ENCODE peak calls at places on chromosome X, in seven cellular contexts. One of them, this sample, is unnamed.

GRCh38 chrX:111088628-111089027 is 7.4 kb upstream of the PAK3 start:
- DNase-seq in lung: no peak
- DNase-seq in tibial nerve: no peak
- DNase-seq in fibroblast of mammary gland: no peak
- DNase-seq in endothelial cell: no peak
- DNase-seq in activated CD8-positive, alpha-beta T cell treated with anti-CD3 and anti-CD28 coated beads for 36 hours: no peak
- DNase-seq in HL-60: no peak
- DNase-seq in this sample: no peak

GRCh38 chrX:139967300-139967699 is 2.0 kb upstream of the CXorf66 start:
- DNase-seq in lung: no peak
- DNase-seq in HL-60: no peak
- DNase-seq in fibroblast of mammary gland: peak; percentile 2
- DNase-seq in endothelial cell: no peak
- DNase-seq in activated CD8-positive, alpha-beta T cell treated with anti-CD3 and anti-CD28 coated beads for 36 hours: no peak
- DNase-seq in tibial nerve: no peak
- DNase-seq in this sample: peak; percentile 22

GRCh38 chrX:120262781-120263719 is 12.4 kb downstream of the ZBTB33 start:
- DNase-seq in tibial nerve: no peak
- DNase-seq in endothelial cell: no peak
- DNase-seq in lung: no peak
- DNase-seq in activated CD8-positive, alpha-beta T cell treated with anti-CD3 and anti-CD28 coated beads for 36 hours: no peak
- DNase-seq in HL-60: no peak
- DNase-seq in fibroblast of mammary gland: no peak
- DNase-seq in this sample: no peak

GRCh38 chrX:45513042-45513441 is 312.4 kb upstream of the DIPK2B start:
- DNase-seq in HL-60: no peak
- DNase-seq in endothelial cell: no peak
- DNase-seq in activated CD8-positive, alpha-beta T cell treated with anti-CD3 and anti-CD28 coated beads for 36 hours: no peak
- DNase-seq in lung: no peak
- DNase-seq in fibroblast of mammary gland: no peak
- DNase-seq in tibial nerve: no peak
- DNase-seq in this sample: no peak

GRCh38 chrX:13794417-13794816 is 22.5 kb downstream of the GPM6B start:
- DNase-seq in HL-60: no peak
- DNase-seq in tibial nerve: no peak
- DNase-seq in lung: no peak
- DNase-seq in fibroblast of mammary gland: no peak
- DNase-seq in activated CD8-positive, alpha-beta T cell treated with anti-CD3 and anti-CD28 coated beads for 36 hours: no peak
- DNase-seq in endothelial cell: no peak
- DNase-seq in this sample: no peak

GRCh38 chrX:65697915-65698796 is 30.7 kb downstream of the MSN start:
- DNase-seq in tibial nerve: no peak
- DNase-seq in activated CD8-positive, alpha-beta T cell treated with anti-CD3 and anti-CD28 coated beads for 36 hours: peak; percentile 87
- DNase-seq in HL-60: peak; percentile 96
- DNase-seq in lung: peak; percentile 58
- DNase-seq in endothelial cell: peak; percentile 47
- DNase-seq in fibroblast of mammary gland: no peak
- DNase-seq in this sample: peak; percentile 34

GRCh38 chrX:39484159-39484558 is 613.6 kb downstream of the BCOR start:
- DNase-seq in tibial nerve: no peak
- DNase-seq in lung: no peak
- DNase-seq in HL-60: no peak
- DNase-seq in endothelial cell: no peak
- DNase-seq in fibroblast of mammary gland: no peak
- DNase-seq in activated CD8-positive, alpha-beta T cell treated with anti-CD3 and anti-CD28 coated beads for 36 hours: no peak
- DNase-seq in this sample: no peak

GRCh38 chrX:102154900-102155805 is 624 bp downstream of the BEX5 start:
- DNase-seq in lung: peak; percentile 28
- DNase-seq in tibial nerve: no peak
- DNase-seq in HL-60: no peak
- DNase-seq in fibroblast of mammary gland: no peak
- DNase-seq in endothelial cell: peak; percentile 28
- DNase-seq in activated CD8-positive, alpha-beta T cell treated with anti-CD3 and anti-CD28 coated beads for 36 hours: peak; percentile 45
- DNase-seq in this sample: no peak

GRCh38 chrX:110389570-110389969 is 30.9 kb downstream of the RTL9 start:
- DNase-seq in tibial nerve: no peak
- DNase-seq in endothelial cell: no peak
- DNase-seq in activated CD8-positive, alpha-beta T cell treated with anti-CD3 and anti-CD28 coated beads for 36 hours: no peak
- DNase-seq in lung: no peak
- DNase-seq in fibroblast of mammary gland: no peak
- DNase-seq in HL-60: no peak
- DNase-seq in this sample: no peak

GRCh38 chrX:11351375-11352295 is 58.4 kb downstream of the AMELX start:
- DNase-seq in tibial nerve: peak; percentile 16
- DNase-seq in HL-60: no peak
- DNase-seq in activated CD8-positive, alpha-beta T cell treated with anti-CD3 and anti-CD28 coated beads for 36 hours: no peak
- DNase-seq in fibroblast of mammary gland: peak; percentile 97
- DNase-seq in lung: no peak
- DNase-seq in endothelial cell: no peak
- DNase-seq in this sample: no peak

GRCh38 chrX:70096052-70096451 is 33.8 kb downstream of the OTUD6A start:
- DNase-seq in lung: no peak
- DNase-seq in endothelial cell: peak; percentile 3
- DNase-seq in activated CD8-positive, alpha-beta T cell treated with anti-CD3 and anti-CD28 coated beads for 36 hours: no peak
- DNase-seq in HL-60: no peak
- DNase-seq in tibial nerve: no peak
- DNase-seq in fibroblast of mammary gland: peak; percentile 24
- DNase-seq in this sample: no peak

GRCh38 chrX:36974896-36975295 is 33.3 kb upstream of the FAM47C start:
- DNase-seq in HL-60: no peak
- DNase-seq in endothelial cell: no peak
- DNase-seq in activated CD8-positive, alpha-beta T cell treated with anti-CD3 and anti-CD28 coated beads for 36 hours: no peak
- DNase-seq in tibial nerve: no peak
- DNase-seq in fibroblast of mammary gland: no peak
- DNase-seq in lung: no peak
- DNase-seq in this sample: no peak

GRCh38 chrX:147735364-147735763 is 176.4 kb upstream of the FMR1 start:
- DNase-seq in fibroblast of mammary gland: no peak
- DNase-seq in lung: no peak
- DNase-seq in HL-60: no peak
- DNase-seq in tibial nerve: no peak
- DNase-seq in endothelial cell: no peak
- DNase-seq in activated CD8-positive, alpha-beta T cell treated with anti-CD3 and anti-CD28 coated beads for 36 hours: no peak
- DNase-seq in this sample: no peak

GRCh38 chrX:129361566-129361965 is 161.7 kb downstream of the SMARCA1 start:
- DNase-seq in tibial nerve: no peak
- DNase-seq in fibroblast of mammary gland: no peak
- DNase-seq in endothelial cell: no peak
- DNase-seq in lung: no peak
- DNase-seq in activated CD8-positive, alpha-beta T cell treated with anti-CD3 and anti-CD28 coated beads for 36 hours: no peak
- DNase-seq in HL-60: no peak
- DNase-seq in this sample: no peak

GRCh38 chrX:42274151-42274550 is 350.8 kb upstream of the CASK start:
- DNase-seq in activated CD8-positive, alpha-beta T cell treated with anti-CD3 and anti-CD28 coated beads for 36 hours: no peak
- DNase-seq in HL-60: no peak
- DNase-seq in lung: no peak
- DNase-seq in fibroblast of mammary gland: no peak
- DNase-seq in tibial nerve: no peak
- DNase-seq in endothelial cell: no peak
- DNase-seq in this sample: no peak

GRCh38 chrX:42934020-42934701 is 156.2 kb upstream of the PPP1R2C start:
- DNase-seq in tibial nerve: no peak
- DNase-seq in HL-60: peak; percentile 75
- DNase-seq in endothelial cell: no peak
- DNase-seq in fibroblast of mammary gland: no peak
- DNase-seq in lung: no peak
- DNase-seq in activated CD8-positive, alpha-beta T cell treated with anti-CD3 and anti-CD28 coated beads for 36 hours: peak; percentile 38
- DNase-seq in this sample: peak; percentile 14

GRCh38 chrX:150898343-150899190 is at the start of gene CD99L2:
- DNase-seq in HL-60: peak; percentile 82
- DNase-seq in activated CD8-positive, alpha-beta T cell treated with anti-CD3 and anti-CD28 coated beads for 36 hours: peak; percentile 89
- DNase-seq in tibial nerve: peak; percentile 84
- DNase-seq in endothelial cell: peak; percentile 87
- DNase-seq in lung: peak; percentile 88
- DNase-seq in fibroblast of mammary gland: peak; percentile 75
- DNase-seq in this sample: peak; percentile 90

GRCh38 chrX:43805579-43805978 is 76.7 kb downstream of the MAOB start:
- DNase-seq in HL-60: no peak
- DNase-seq in endothelial cell: no peak
- DNase-seq in fibroblast of mammary gland: peak; percentile 41
- DNase-seq in tibial nerve: no peak
- DNase-seq in activated CD8-positive, alpha-beta T cell treated with anti-CD3 and anti-CD28 coated beads for 36 hours: no peak
- DNase-seq in lung: no peak
- DNase-seq in this sample: no peak

GRCh38 chrX:65696613-65697012 is 29.2 kb downstream of the MSN start:
- DNase-seq in endothelial cell: no peak
- DNase-seq in activated CD8-positive, alpha-beta T cell treated with anti-CD3 and anti-CD28 coated beads for 36 hours: no peak
- DNase-seq in tibial nerve: no peak
- DNase-seq in lung: no peak
- DNase-seq in HL-60: peak; percentile 23
- DNase-seq in fibroblast of mammary gland: no peak
- DNase-seq in this sample: no peak

GRCh38 chrX:24494544-24495113 is 29.5 kb downstream of the PDK3 start:
- DNase-seq in fibroblast of mammary gland: peak; percentile 72
- DNase-seq in HL-60: no peak
- DNase-seq in endothelial cell: no peak
- DNase-seq in tibial nerve: peak; percentile 19
- DNase-seq in lung: no peak
- DNase-seq in activated CD8-positive, alpha-beta T cell treated with anti-CD3 and anti-CD28 coated beads for 36 hours: no peak
- DNase-seq in this sample: no peak

GRCh38 chrX:130789793-130790192 is 113.2 kb downstream of the ENOX2 start:
- DNase-seq in tibial nerve: no peak
- DNase-seq in HL-60: no peak
- DNase-seq in activated CD8-positive, alpha-beta T cell treated with anti-CD3 and anti-CD28 coated beads for 36 hours: no peak
- DNase-seq in lung: no peak
- DNase-seq in endothelial cell: no peak
- DNase-seq in fibroblast of mammary gland: no peak
- DNase-seq in this sample: no peak

GRCh38 chrX:130788786-130789581 is 114.0 kb downstream of the ENOX2 start:
- DNase-seq in tibial nerve: no peak
- DNase-seq in activated CD8-positive, alpha-beta T cell treated with anti-CD3 and anti-CD28 coated beads for 36 hours: no peak
- DNase-seq in lung: no peak
- DNase-seq in fibroblast of mammary gland: no peak
- DNase-seq in endothelial cell: no peak
- DNase-seq in HL-60: no peak
- DNase-seq in this sample: no peak

DNA sequence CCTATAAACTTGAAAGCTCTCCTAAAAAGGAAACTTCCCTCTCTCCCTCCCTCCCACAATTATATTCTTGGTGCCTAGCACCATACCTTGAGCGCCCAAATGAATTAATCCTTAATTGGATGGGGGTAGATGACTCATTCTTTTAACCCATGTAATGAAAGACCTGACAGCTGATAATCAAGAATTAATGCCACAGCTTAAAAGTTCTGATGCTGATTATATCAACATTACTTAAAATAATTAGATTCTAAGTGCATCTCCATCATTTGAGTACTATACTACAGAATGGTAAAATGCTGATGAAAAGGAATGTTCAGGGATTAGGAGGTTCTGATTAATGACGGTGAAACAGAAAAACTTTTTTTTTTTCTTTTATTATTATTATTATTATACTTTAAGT is 117.0 kb downstream of the ENOX2 start:
- DNase-seq in fibroblast of mammary gland: no peak
- DNase-seq in lung: no peak
- DNase-seq in tibial nerve: no peak
- DNase-seq in activated CD8-positive, alpha-beta T cell treated with anti-CD3 and anti-CD28 coated beads for 36 hours: no peak
- DNase-seq in HL-60: no peak
- DNase-seq in endothelial cell: no peak
- DNase-seq in this sample: no peak
- TF ChIP-seq CTCF in fibroblast of mammary gland: no peak
- TF ChIP-seq CTCF in lung: no peak
- TF ChIP-seq CTCF in tibial nerve: no peak
- TF ChIP-seq CTCF in activated CD8-positive, alpha-beta T cell treated with anti-CD3 and anti-CD28 coated beads for 36 hours: no peak
- TF ChIP-seq CTCF in HL-60: no peak
- TF ChIP-seq CTCF in endothelial cell: no peak
- TF ChIP-seq CTCF in this sample: no peak

DNA sequence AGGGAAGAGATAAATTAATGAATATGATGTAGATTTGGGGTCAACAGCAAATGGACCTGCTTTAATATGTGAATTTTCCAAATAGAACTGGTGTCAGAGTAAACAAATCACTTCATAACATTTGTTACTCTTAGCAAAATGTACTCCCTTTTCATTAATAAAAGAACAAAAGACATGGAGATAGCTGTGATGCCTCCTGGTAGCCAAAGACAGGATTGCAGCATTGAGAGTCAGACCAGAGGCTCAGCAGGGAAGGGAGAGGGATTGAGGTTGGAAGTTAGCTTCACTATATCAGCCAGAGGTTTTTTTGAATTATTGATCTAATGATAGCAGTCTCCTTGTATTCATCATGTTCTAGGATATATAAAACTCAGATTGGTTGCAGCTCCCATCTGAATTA is 17.4 kb upstream of the RAB40A start:
- DNase-seq in fibroblast of mammary gland: no peak
- DNase-seq in HL-60: no peak
- DNase-seq in activated CD8-positive, alpha-beta T cell treated with anti-CD3 and anti-CD28 coated beads for 36 hours: no peak
- DNase-seq in endothelial cell: no peak
- DNase-seq in tibial nerve: no peak
- DNase-seq in lung: no peak
- DNase-seq in this sample: no peak
- TF ChIP-seq CTCF in fibroblast of mammary gland: no peak
- TF ChIP-seq CTCF in HL-60: no peak
- TF ChIP-seq CTCF in activated CD8-positive, alpha-beta T cell treated with anti-CD3 and anti-CD28 coated beads for 36 hours: no peak
- TF ChIP-seq CTCF in endothelial cell: no peak
- TF ChIP-seq CTCF in tibial nerve: no peak
- TF ChIP-seq CTCF in lung: no peak
- TF ChIP-seq CTCF in this sample: no peak

GRCh38 chrX:118751950-118752783 is 24.8 kb downstream of the IL13RA1 start:
- DNase-seq in activated CD8-positive, alpha-beta T cell treated with anti-CD3 and anti-CD28 coated beads for 36 hours: no peak
- DNase-seq in tibial nerve: no peak
- DNase-seq in fibroblast of mammary gland: no peak
- DNase-seq in endothelial cell: no peak
- DNase-seq in HL-60: peak; percentile 88
- DNase-seq in lung: no peak
- DNase-seq in this sample: peak; percentile 49
- TF ChIP-seq CTCF in activated CD8-positive, alpha-beta T cell treated with anti-CD3 and anti-CD28 coated beads for 36 hours: no peak
- TF ChIP-seq CTCF in tibial nerve: no peak
- TF ChIP-seq CTCF in fibroblast of mammary gland: no peak
- TF ChIP-seq CTCF in endothelial cell: no peak
- TF ChIP-seq CTCF in HL-60: no peak
- TF ChIP-seq CTCF in lung: no peak
- TF ChIP-seq CTCF in this sample: no peak

GRCh38 chrX:50211510-50211909 is 6.9 kb downstream of the CCNB3 start:
- DNase-seq in activated CD8-positive, alpha-beta T cell treated with anti-CD3 and anti-CD28 coated beads for 36 hours: peak; percentile 8
- DNase-seq in fibroblast of mammary gland: peak; percentile 37
- DNase-seq in tibial nerve: no peak
- DNase-seq in lung: no peak
- DNase-seq in HL-60: peak; percentile 31
- DNase-seq in endothelial cell: peak; percentile 6
- DNase-seq in this sample: no peak
- TF ChIP-seq CTCF in activated CD8-positive, alpha-beta T cell treated with anti-CD3 and anti-CD28 coated beads for 36 hours: no peak
- TF ChIP-seq CTCF in fibroblast of mammary gland: peak; percentile 31
- TF ChIP-seq CTCF in tibial nerve: no peak
- TF ChIP-seq CTCF in lung: no peak
- TF ChIP-seq CTCF in HL-60: peak; percentile 2
- TF ChIP-seq CTCF in endothelial cell: peak; percentile 41
- TF ChIP-seq CTCF in this sample: no peak

DNA sequence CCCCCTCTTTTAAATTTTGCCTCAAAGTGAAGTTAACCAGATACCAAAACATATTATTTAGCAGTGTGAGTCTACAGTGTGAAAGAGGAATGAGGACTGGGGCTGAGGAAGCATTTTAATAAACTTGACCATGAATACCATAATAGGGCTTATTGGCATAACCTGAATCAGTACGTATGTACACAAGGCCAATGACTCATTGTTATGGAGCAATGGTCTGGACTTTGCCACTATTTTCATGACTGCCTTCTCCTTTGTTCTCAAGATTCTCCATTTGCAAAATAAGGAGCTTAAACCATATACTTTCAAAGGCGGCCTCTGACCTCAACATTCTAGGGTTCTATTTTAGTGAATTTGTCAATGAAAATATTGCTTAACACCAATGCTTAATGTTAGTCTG is 102.8 kb upstream of the OR13H1 start:
- DNase-seq in HL-60: no peak
- DNase-seq in endothelial cell: no peak
- DNase-seq in activated CD8-positive, alpha-beta T cell treated with anti-CD3 and anti-CD28 coated beads for 36 hours: no peak
- DNase-seq in fibroblast of mammary gland: peak; percentile 0
- DNase-seq in tibial nerve: no peak
- DNase-seq in lung: no peak
- DNase-seq in this sample: no peak
- TF ChIP-seq CTCF in HL-60: no peak
- TF ChIP-seq CTCF in endothelial cell: no peak
- TF ChIP-seq CTCF in activated CD8-positive, alpha-beta T cell treated with anti-CD3 and anti-CD28 coated beads for 36 hours: no peak
- TF ChIP-seq CTCF in fibroblast of mammary gland: no peak
- TF ChIP-seq CTCF in tibial nerve: no peak
- TF ChIP-seq CTCF in lung: no peak
- TF ChIP-seq CTCF in this sample: no peak